ENCODE peak calls at places on chromosomes 12 and 14, in five cellular contexts. J is MM.1S; P is CD8-positive, alpha-beta T cell; F is CD4-positive, alpha-beta T cell; N is left ventricle myocardium inferior. S is an unnamed sample. For H3K27me3, the result is how much of the 10 kb centered on the place peaks cover.

GRCh38 chr14:31945074-31945613 is 132.0 kb upstream of the ARHGAP5 start:
- DNase-seq in N (no peak), F (no peak), J (peak), P (no peak), S (no peak)

GRCh38 chr14:27222671-27223070 is 624.8 kb upstream of the NOVA1 start:
- DNase-seq in J (no peak), N (no peak), F (no peak), P (no peak), S (no peak)

GRCh38 chr14:69013943-69014782 is 35.1 kb upstream of the ACTN1 start:
- DNase-seq in J (no peak), F (no peak), N (peak), P (no peak), S (peak)

GRCh38 chr12:15116983-15117382 is 104.2 kb downstream of the RERG start:
- DNase-seq in F (no peak), N (no peak), P (no peak), J (no peak), S (no peak)

GRCh38 chr14:76772300-76773187 is 11.3 kb downstream of the VASH1 start:
- DNase-seq in F (no peak), N (peak), J (no peak), P (no peak), S (peak)

GRCh38 chr14:74988993-74989392 is 13.7 kb upstream of the EIF2B2 start:
- DNase-seq in F (no peak), P (no peak), N (no peak), J (no peak), S (no peak)

GRCh38 chr12:68240975-68241374 is 12.4 kb downstream of the IL22 start:
- DNase-seq in P (peak), J (peak), N (no peak), F (peak), S (peak)

GRCh38 chr14:77133718-77134338 is 7.8 kb downstream of the ZDHHC22 start:
- DNase-seq in F (peak), P (peak), N (peak), J (peak), S (peak)

GRCh38 chr14:99265571-99265970 is 6.4 kb downstream of the BCL11B start:
- DNase-seq in N (no peak), P (no peak), J (no peak), F (no peak), S (no peak)

GRCh38 chr14:29846339-29847129 is 81.1 kb downstream of the PRKD1 start:
- DNase-seq in P (no peak), F (no peak), N (no peak), J (no peak), S (no peak)

GRCh38 chr12:6927379-6927991 is at the start of gene ATN1:
- DNase-seq in N (peak), F (peak), J (no peak), P (peak), S (peak)

GRCh38 chr12:4518106-4518728 is 20.5 kb upstream of the RAD51AP1 start:
- DNase-seq in J (no peak), P (no peak), F (no peak), N (no peak), S (no peak)

GRCh38 chr12:47828967-47829482 is 9.3 kb upstream of the HDAC7 start:
- DNase-seq in N (peak), F (no peak), P (no peak), J (no peak), S (no peak)

GRCh38 chr14:106530423-106531107 is 1004.2 kb downstream of the TMEM121 start:
- DNase-seq in N (no peak), F (peak), J (peak), P (peak), S (no peak)

GRCh38 chr14:34036319-34036761 is 85.5 kb upstream of the EGLN3 start:
- DNase-seq in F (no peak), P (no peak), N (no peak), J (no peak), S (no peak)

GRCh38 chr12:58086006-58086405 is 144.6 kb downstream of the ATP23 start:
- DNase-seq in P (no peak), F (no peak), J (no peak), N (no peak), S (no peak)

GRCh38 chr12:93113317-93114006 is 184.4 kb upstream of the EEA1 start:
- DNase-seq in N (peak), F (no peak), J (no peak), P (no peak), S (no peak)

GRCh38 chr14:94019329-94019728 is 6.8 kb upstream of the OTUB2 start:
- DNase-seq in P (peak), F (no peak), J (no peak), N (no peak), S (no peak)

GRCh38 chr12:25420116-25420515 is 133.0 kb downstream of the LMNTD1 start:
- DNase-seq in F (no peak), P (no peak), N (no peak), J (no peak), S (no peak)

GRCh38 chr14:59310644-59311043 is 122.2 kb downstream of the DAAM1 start:
- DNase-seq in J (no peak), P (no peak), F (no peak), N (no peak), S (no peak)

GRCh38 chr12:27123642-27124041 is 41.3 kb upstream of the C12orf71 start:
- DNase-seq in N (no peak), J (peak), P (no peak), F (no peak), S (no peak)

GRCh38 chr12:18899162-18899561 is 161.2 kb downstream of the CAPZA3 start:
- DNase-seq in P (no peak), F (no peak), J (no peak), N (no peak), S (no peak)

GRCh38 chr12:120095356-120096135 is 21.0 kb downstream of the RAB35 start:
- DNase-seq in J (no peak), F (no peak), P (no peak), N (no peak), S (no peak)

GRCh38 chr12:67546718-67547117 is 101.8 kb upstream of the DYRK2 start:
- DNase-seq in N (no peak), J (no peak), F (no peak), P (no peak), S (no peak)

GRCh38 chr14:34098985-34099349 is 148.1 kb upstream of the EGLN3 start:
- DNase-seq in J (no peak), N (no peak), P (no peak), F (no peak), S (no peak)

DNA sequence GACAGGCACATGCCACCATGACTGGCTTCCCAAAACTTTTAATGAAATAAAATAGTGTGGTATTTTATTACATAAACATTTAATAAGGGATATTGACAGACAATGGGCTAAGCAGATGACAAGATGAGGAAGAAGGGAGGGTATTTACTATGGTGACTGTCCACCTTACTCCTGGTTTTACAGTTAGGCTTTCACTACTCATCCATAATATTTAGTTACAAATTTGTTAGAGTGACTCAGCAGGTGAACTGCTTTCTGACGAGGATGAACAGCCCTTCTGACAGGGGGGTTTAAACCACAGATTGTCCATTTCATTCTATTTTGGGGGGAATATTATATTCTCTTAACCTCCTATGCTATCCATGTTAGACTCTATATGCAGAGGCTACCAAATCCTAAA is 3.6 kb upstream of the PALS1 start:
- DNase-seq in F (no peak), N (no peak), J (no peak), P (no peak), S (no peak)
- H3K27me3 ChIP-seq in F (under half), N (under half), J (under half), P (under half), S (under half)

GRCh38 chr12:2052861-2053674 is at the start of gene CACNA1C:
- DNase-seq in F (peak), N (peak), J (peak), P (peak), S (no peak)
- TF ChIP-seq CTCF in F (no peak), N (peak), J (peak), P (no peak), S (peak)

DNA sequence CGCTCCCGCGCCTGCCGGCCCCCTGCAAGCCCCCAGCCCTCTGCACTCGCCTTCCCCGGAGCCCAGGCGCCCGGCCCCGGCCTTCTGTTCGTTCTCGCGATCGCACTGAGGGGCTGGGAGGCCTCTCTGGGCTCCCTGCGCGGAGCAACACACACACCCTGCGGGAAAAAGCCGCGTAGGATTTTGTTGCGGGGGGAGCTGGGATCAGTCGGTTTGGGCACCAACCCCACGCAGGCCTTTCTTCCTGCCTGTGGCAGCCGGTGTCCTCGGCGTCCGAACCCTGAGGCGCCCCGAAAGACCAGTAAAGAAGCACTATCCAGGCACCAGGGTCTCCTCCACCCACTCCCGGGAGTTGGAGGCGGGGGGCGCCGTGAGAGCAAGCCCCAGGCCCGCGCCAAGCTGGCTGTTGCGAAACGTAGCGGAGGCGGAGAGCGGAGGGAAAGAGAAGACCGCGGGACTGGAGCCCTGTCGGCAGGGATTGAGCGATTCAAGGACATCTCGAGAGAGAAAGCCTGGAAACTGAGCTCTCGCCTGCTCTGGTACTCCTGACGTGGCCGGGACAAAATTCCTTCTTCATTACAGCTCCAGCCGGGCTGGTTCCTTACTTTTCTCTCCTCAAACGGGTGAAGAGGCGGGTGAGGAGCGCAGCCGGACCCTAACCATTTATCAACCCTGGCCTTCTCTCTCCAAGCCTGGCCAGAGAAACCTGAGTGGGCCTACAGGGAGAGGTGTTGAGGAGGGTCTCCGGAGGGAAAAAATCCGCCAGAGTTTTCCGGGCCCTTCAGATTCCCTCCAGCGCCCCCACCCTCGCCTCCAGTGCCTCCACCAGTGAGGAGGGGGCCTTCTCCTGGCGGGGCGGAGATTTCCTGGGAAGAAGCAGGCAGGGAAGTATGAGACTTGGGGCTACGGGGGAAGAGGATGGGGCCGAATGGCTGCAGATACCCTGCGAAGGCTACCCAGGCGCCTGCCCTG is 1.7 kb upstream of the HOXC5 start:
- DNase-seq in P (no peak), J (no peak), F (no peak), N (no peak), S (no peak)
- H3K27me3 ChIP-seq in P (half or more), J (half or more), F (half or more), N (half or more), S (under half)

GRCh38 chr12:12534134-12534866 is 28.4 kb downstream of the DUSP16 start:
- DNase-seq in J (no peak), P (no peak), F (no peak), N (no peak), S (no peak)
- TF ChIP-seq CTCF in J (no peak), P (no peak), F (no peak), N (no peak), S (no peak)

DNA sequence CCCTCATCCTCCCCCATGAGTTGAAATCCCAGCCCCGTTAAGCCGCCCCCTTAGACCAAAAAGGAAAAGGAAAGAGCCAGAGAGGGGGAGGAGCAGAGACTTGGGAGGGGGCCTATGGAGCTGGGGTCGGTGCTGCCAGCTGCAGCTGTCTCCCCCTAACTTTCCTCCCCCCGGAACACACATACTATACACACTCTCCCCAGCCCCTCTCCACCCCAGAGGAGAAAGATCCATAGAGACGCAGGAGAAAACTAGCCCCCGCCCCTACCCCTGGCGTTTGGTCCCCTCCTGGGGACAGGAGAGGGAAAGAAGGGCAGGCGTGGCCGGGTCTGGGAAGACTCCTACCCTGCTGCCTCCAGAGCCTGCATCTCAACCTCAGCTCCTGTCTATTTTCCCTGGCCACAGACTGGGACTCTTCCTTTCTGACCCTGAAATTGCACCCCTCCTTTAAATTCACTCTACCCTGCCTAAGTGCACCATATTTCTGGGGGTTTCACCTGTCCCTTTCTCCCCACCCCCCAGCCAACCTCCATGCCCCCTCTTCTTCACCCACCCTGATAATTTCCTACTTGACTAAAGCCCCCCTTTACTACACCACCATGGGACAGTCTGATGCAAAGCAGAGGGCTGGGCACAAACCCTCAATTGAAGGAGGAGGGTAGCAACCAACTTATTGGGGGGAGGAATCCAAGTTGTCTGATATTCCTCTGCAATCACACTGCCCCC is 1.6 kb upstream of the HOXC9 start:
- DNase-seq in J (no peak), P (no peak), F (no peak), N (no peak), S (no peak)
- H3K27me3 ChIP-seq in J (half or more), P (half or more), F (half or more), N (half or more), S (half or more)

GRCh38 chr14:104925941-104926609 is 1.4 kb downstream of the PLD4 start:
- DNase-seq in N (no peak), F (no peak), J (peak), P (no peak), S (peak)

GRCh38 chr14:104927432-104927816 is 2.7 kb downstream of the PLD4 start:
- DNase-seq in F (no peak), J (no peak), N (peak), P (no peak), S (no peak)

GRCh38 chr14:104925214-104925899 is 678 bp downstream of the PLD4 start:
- DNase-seq in F (no peak), P (no peak), N (no peak), J (no peak), S (peak)

GRCh38 chr14:104927901-104928300 is 3.2 kb downstream of the PLD4 start:
- DNase-seq in J (no peak), P (no peak), F (no peak), N (peak), S (no peak)

DNA sequence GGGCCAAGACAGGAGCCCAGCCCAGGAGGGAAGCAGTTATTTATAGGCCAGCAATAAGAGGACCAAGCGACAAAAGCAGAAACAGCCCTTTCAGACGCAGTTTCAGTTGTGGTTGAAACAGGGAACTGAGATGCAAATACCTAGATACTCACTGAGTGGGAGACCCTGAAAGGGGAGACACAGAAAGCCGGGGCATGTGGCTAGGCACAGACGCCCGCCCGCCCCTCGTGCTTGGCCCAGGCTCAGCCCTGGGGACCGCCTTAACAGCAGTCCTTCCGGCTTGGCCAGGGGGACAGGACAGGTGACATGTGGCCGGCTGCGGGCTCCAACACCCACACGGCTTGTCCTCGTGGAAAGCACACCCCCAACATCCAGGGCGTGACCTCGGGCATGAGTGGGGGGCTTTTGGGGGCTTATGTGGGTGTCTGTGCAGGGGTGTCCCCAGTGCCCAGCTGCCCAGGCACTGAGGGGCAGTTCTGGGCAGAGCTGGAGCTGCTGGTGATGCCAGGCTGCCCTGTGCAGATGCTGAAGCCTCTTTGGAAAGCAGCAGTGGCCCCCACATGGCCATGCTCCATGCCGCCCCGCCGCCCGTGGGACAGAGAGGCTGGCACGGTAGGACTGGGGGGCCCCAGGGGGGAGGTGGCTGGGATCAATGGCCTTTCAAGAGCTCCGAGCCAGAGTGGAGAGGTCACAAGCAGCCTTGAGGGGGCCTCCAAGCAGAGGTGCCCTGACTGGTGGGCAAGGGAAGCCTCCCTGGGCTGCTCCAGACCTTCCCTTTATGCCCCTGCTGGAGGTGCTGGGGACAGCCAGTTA is 2.1 kb downstream of the PLD4 start:
- DNase-seq in P (no peak), F (no peak), N (peak), J (peak), S (no peak)
- TF ChIP-seq CTCF in P (no peak), F (no peak), N (no peak), J (no peak), S (no peak)

GRCh38 chr12:53052419-53053222 is 2.8 kb downstream of the TNS2 start:
- DNase-seq in N (peak), P (no peak), J (no peak), F (no peak), S (peak)
- H3K27me3 ChIP-seq in N (under half), P (under half), J (under half), F (under half), S (under half)

DNA sequence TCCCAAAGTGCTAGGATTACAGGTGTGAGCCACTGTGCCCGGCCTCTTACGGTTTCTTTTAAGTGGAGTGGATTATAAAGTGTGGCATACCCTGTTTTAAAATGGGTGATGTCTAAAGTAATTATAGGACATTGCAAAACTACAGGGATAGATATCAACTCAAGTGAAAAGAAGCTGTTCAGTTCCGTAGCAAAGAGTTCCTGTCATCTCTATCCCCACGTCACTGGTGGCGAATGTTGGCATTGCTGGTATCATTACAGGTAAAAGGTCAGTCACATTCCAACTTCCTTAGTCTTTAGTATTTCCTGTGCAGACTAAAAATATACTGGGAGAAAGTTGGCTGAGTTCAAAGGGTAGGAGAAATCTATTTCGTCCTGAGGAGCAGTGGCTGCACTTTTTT is 95.6 kb upstream of the SLC38A2 start:
- DNase-seq in P (no peak), N (peak), J (no peak), F (no peak), S (peak)
- TF ChIP-seq CTCF in P (no peak), N (peak), J (no peak), F (no peak), S (no peak)

S was measured in right lobe of liver.